ENCODE peak calls at places on chromosomes 7 and 10, in eight cellular contexts. One of them, this sample, is unnamed.

GRCh38 chr10:114821915-114822770 is 563 bp downstream of the FHIP2A start:
- DNase-seq in A172: peak
- DNase-seq in activated naive CD8-positive, alpha-beta T cell treated with anti-CD3 and anti-CD28 coated beads, Interleukin-2, amount 50 U/mL, for 24 hours: peak
- DNase-seq in T-cell: peak
- DNase-seq in tibial artery: peak
- DNase-seq in dermis microvascular lymphatic vessel endothelial cell: peak
- DNase-seq in nephron progenitor cell: peak
- DNase-seq in Kasumi-1: peak
- DNase-seq in this sample: peak

GRCh38 chr10:119138341-119139306 is 26.9 kb downstream of the SFXN4 start:
- DNase-seq in A172: no peak
- DNase-seq in activated naive CD8-positive, alpha-beta T cell treated with anti-CD3 and anti-CD28 coated beads, Interleukin-2, amount 50 U/mL, for 24 hours: no peak
- DNase-seq in T-cell: no peak
- DNase-seq in tibial artery: no peak
- DNase-seq in dermis microvascular lymphatic vessel endothelial cell: no peak
- DNase-seq in nephron progenitor cell: no peak
- DNase-seq in Kasumi-1: peak
- DNase-seq in this sample: no peak

GRCh38 chr7:157568785-157569584 is 232.2 kb downstream of the DNAJB6 start:
- DNase-seq in A172: peak
- DNase-seq in activated naive CD8-positive, alpha-beta T cell treated with anti-CD3 and anti-CD28 coated beads, Interleukin-2, amount 50 U/mL, for 24 hours: peak
- DNase-seq in T-cell: peak
- DNase-seq in tibial artery: peak
- DNase-seq in dermis microvascular lymphatic vessel endothelial cell: peak
- DNase-seq in nephron progenitor cell: peak
- DNase-seq in Kasumi-1: no peak
- DNase-seq in this sample: no peak

GRCh38 chr10:22805304-22805703 is 90.9 kb upstream of the PIP4K2A start:
- DNase-seq in A172: peak
- DNase-seq in activated naive CD8-positive, alpha-beta T cell treated with anti-CD3 and anti-CD28 coated beads, Interleukin-2, amount 50 U/mL, for 24 hours: no peak
- DNase-seq in T-cell: no peak
- DNase-seq in tibial artery: peak
- DNase-seq in dermis microvascular lymphatic vessel endothelial cell: peak
- DNase-seq in nephron progenitor cell: no peak
- DNase-seq in Kasumi-1: no peak
- DNase-seq in this sample: no peak

GRCh38 chr10:15399060-15399661 is 28.1 kb upstream of the FAM171A1 start:
- DNase-seq in A172: no peak
- DNase-seq in activated naive CD8-positive, alpha-beta T cell treated with anti-CD3 and anti-CD28 coated beads, Interleukin-2, amount 50 U/mL, for 24 hours: no peak
- DNase-seq in T-cell: no peak
- DNase-seq in tibial artery: no peak
- DNase-seq in dermis microvascular lymphatic vessel endothelial cell: no peak
- DNase-seq in nephron progenitor cell: no peak
- DNase-seq in Kasumi-1: no peak
- DNase-seq in this sample: no peak

GRCh38 chr10:131310904-131311660 is 439 bp downstream of the TCERG1L start:
- DNase-seq in A172: no peak
- DNase-seq in activated naive CD8-positive, alpha-beta T cell treated with anti-CD3 and anti-CD28 coated beads, Interleukin-2, amount 50 U/mL, for 24 hours: no peak
- DNase-seq in T-cell: no peak
- DNase-seq in tibial artery: no peak
- DNase-seq in dermis microvascular lymphatic vessel endothelial cell: no peak
- DNase-seq in nephron progenitor cell: peak
- DNase-seq in Kasumi-1: no peak
- DNase-seq in this sample: peak

GRCh38 chr7:131931368-131931767 is 374.9 kb upstream of the PODXL start:
- DNase-seq in A172: peak
- DNase-seq in activated naive CD8-positive, alpha-beta T cell treated with anti-CD3 and anti-CD28 coated beads, Interleukin-2, amount 50 U/mL, for 24 hours: no peak
- DNase-seq in T-cell: no peak
- DNase-seq in tibial artery: no peak
- DNase-seq in dermis microvascular lymphatic vessel endothelial cell: no peak
- DNase-seq in nephron progenitor cell: no peak
- DNase-seq in Kasumi-1: no peak
- DNase-seq in this sample: no peak

GRCh38 chr7:56537477-56537876 is 421.3 kb upstream of the NUPR2 start:
- DNase-seq in A172: no peak
- DNase-seq in activated naive CD8-positive, alpha-beta T cell treated with anti-CD3 and anti-CD28 coated beads, Interleukin-2, amount 50 U/mL, for 24 hours: no peak
- DNase-seq in T-cell: no peak
- DNase-seq in tibial artery: no peak
- DNase-seq in dermis microvascular lymphatic vessel endothelial cell: no peak
- DNase-seq in nephron progenitor cell: no peak
- DNase-seq in Kasumi-1: no peak
- DNase-seq in this sample: no peak

GRCh38 chr10:876442-876841 is 55.1 kb downstream of the LARP4B start:
- DNase-seq in A172: no peak
- DNase-seq in activated naive CD8-positive, alpha-beta T cell treated with anti-CD3 and anti-CD28 coated beads, Interleukin-2, amount 50 U/mL, for 24 hours: no peak
- DNase-seq in T-cell: no peak
- DNase-seq in tibial artery: no peak
- DNase-seq in dermis microvascular lymphatic vessel endothelial cell: no peak
- DNase-seq in nephron progenitor cell: no peak
- DNase-seq in Kasumi-1: no peak
- DNase-seq in this sample: no peak

GRCh38 chr10:86086418-86086817 is 280.2 kb downstream of the GRID1 start:
- DNase-seq in A172: no peak
- DNase-seq in activated naive CD8-positive, alpha-beta T cell treated with anti-CD3 and anti-CD28 coated beads, Interleukin-2, amount 50 U/mL, for 24 hours: no peak
- DNase-seq in T-cell: no peak
- DNase-seq in tibial artery: no peak
- DNase-seq in dermis microvascular lymphatic vessel endothelial cell: no peak
- DNase-seq in nephron progenitor cell: no peak
- DNase-seq in Kasumi-1: no peak
- DNase-seq in this sample: no peak

GRCh38 chr10:26215923-26216576 is 524 bp upstream of the GAD2 start:
- DNase-seq in A172: no peak
- DNase-seq in activated naive CD8-positive, alpha-beta T cell treated with anti-CD3 and anti-CD28 coated beads, Interleukin-2, amount 50 U/mL, for 24 hours: peak
- DNase-seq in T-cell: no peak
- DNase-seq in tibial artery: no peak
- DNase-seq in dermis microvascular lymphatic vessel endothelial cell: peak
- DNase-seq in nephron progenitor cell: peak
- DNase-seq in Kasumi-1: no peak
- DNase-seq in this sample: peak

GRCh38 chr10:132325969-132326889 is 5.8 kb upstream of the LRRC27 start:
- DNase-seq in A172: no peak
- DNase-seq in activated naive CD8-positive, alpha-beta T cell treated with anti-CD3 and anti-CD28 coated beads, Interleukin-2, amount 50 U/mL, for 24 hours: no peak
- DNase-seq in T-cell: no peak
- DNase-seq in tibial artery: no peak
- DNase-seq in dermis microvascular lymphatic vessel endothelial cell: no peak
- DNase-seq in nephron progenitor cell: no peak
- DNase-seq in Kasumi-1: no peak
- DNase-seq in this sample: no peak

GRCh38 chr10:104492349-104492940 is 138.8 kb downstream of the CFAP58 start:
- DNase-seq in A172: no peak
- DNase-seq in activated naive CD8-positive, alpha-beta T cell treated with anti-CD3 and anti-CD28 coated beads, Interleukin-2, amount 50 U/mL, for 24 hours: no peak
- DNase-seq in T-cell: no peak
- DNase-seq in tibial artery: no peak
- DNase-seq in dermis microvascular lymphatic vessel endothelial cell: no peak
- DNase-seq in nephron progenitor cell: no peak
- DNase-seq in Kasumi-1: no peak
- DNase-seq in this sample: no peak

GRCh38 chr10:23343591-23344225 is 889 bp downstream of the C10orf67 start:
- DNase-seq in A172: no peak
- DNase-seq in activated naive CD8-positive, alpha-beta T cell treated with anti-CD3 and anti-CD28 coated beads, Interleukin-2, amount 50 U/mL, for 24 hours: peak
- DNase-seq in T-cell: peak
- DNase-seq in tibial artery: peak
- DNase-seq in dermis microvascular lymphatic vessel endothelial cell: no peak
- DNase-seq in nephron progenitor cell: peak
- DNase-seq in Kasumi-1: no peak
- DNase-seq in this sample: peak

GRCh38 chr10:113385021-113385975 is 167.6 kb upstream of the HABP2 start:
- DNase-seq in A172: peak
- DNase-seq in activated naive CD8-positive, alpha-beta T cell treated with anti-CD3 and anti-CD28 coated beads, Interleukin-2, amount 50 U/mL, for 24 hours: peak
- DNase-seq in T-cell: peak
- DNase-seq in tibial artery: peak
- DNase-seq in dermis microvascular lymphatic vessel endothelial cell: peak
- DNase-seq in nephron progenitor cell: peak
- DNase-seq in Kasumi-1: peak
- DNase-seq in this sample: peak